ENCODE peak calls at places on chromosomes 16 and 17, in ten cellular contexts. T is cardiac fibroblast, E is mesendoderm, R is GM23338, Z is heart right ventricle, D is tibial artery, Q is mucosa of descending colon, O is heart left ventricle, W is psoas muscle, H is GM12865. C is an unnamed sample.

GRCh38 chr17:60170835-60171752 is 21.3 kb downstream of the CA4 start:
- DNase-seq in T (no peak), E (no peak), R (no peak), Z (no peak), D (no peak), Q (no peak), O (no peak), W (no peak), H (no peak), C (no peak)

GRCh38 chr16:67441289-67441753 is 10.4 kb downstream of the HSD11B2 start:
- DNase-seq in T (no peak), E (no peak), R (no peak), Z (peak), D (no peak), Q (peak), O (peak), W (peak), H (no peak), C (peak)

GRCh38 chr16:27450836-27451341 is 48.9 kb downstream of the IL21R start:
- DNase-seq in T (peak), E (no peak), R (no peak), Z (no peak), D (no peak), Q (no peak), O (no peak), W (no peak), H (peak), C (no peak)

GRCh38 chr16:85553436-85554113 is 59.5 kb upstream of the GSE1 start:
- DNase-seq in T (peak), E (peak), R (peak), Z (peak), D (peak), Q (peak), O (peak), W (peak), H (peak), C (peak)

GRCh38 chr17:17748604-17749003 is 67.3 kb downstream of the RAI1 start:
- DNase-seq in T (no peak), E (no peak), R (no peak), Z (no peak), D (no peak), Q (no peak), O (no peak), W (no peak), H (no peak), C (no peak)

GRCh38 chr17:4329838-4330237 is 36.6 kb downstream of the UBE2G1 start:
- DNase-seq in T (peak), E (peak), R (no peak), Z (no peak), D (no peak), Q (no peak), O (no peak), W (no peak), H (no peak), C (no peak)

GRCh38 chr16:59886021-59886420 is 1151.9 kb upstream of the GOT2 start:
- DNase-seq in T (peak), E (no peak), R (no peak), Z (peak), D (peak), Q (peak), O (peak), W (peak), H (no peak), C (no peak)

GRCh38 chr17:55420776-55421178 is 858 bp downstream of the MMD start:
- DNase-seq in T (no peak), E (peak), R (peak), Z (peak), D (peak), Q (peak), O (peak), W (peak), H (peak), C (peak)

GRCh38 chr17:70365098-70365583 is 195.8 kb downstream of the KCNJ2 start:
- DNase-seq in T (peak), E (peak), R (no peak), Z (no peak), D (no peak), Q (no peak), O (no peak), W (no peak), H (peak), C (no peak)

GRCh38 chr16:1188781-1189189 is 35.9 kb downstream of the CACNA1H start:
- DNase-seq in T (peak), E (peak), R (peak), Z (peak), D (no peak), Q (peak), O (peak), W (peak), H (peak), C (no peak)

GRCh38 chr17:10547351-10547750 is 2.1 kb downstream of the MYH2 start:
- DNase-seq in T (no peak), E (no peak), R (no peak), Z (no peak), D (no peak), Q (no peak), O (no peak), W (no peak), H (no peak), C (no peak)

GRCh38 chr16:22900863-22901262 is 86.9 kb downstream of the HS3ST2 start:
- DNase-seq in T (no peak), E (no peak), R (no peak), Z (no peak), D (no peak), Q (no peak), O (no peak), W (no peak), H (no peak), C (no peak)

GRCh38 chr16:1279081-1279944 is 23.4 kb downstream of the TPSD1 start:
- DNase-seq in T (no peak), E (no peak), R (no peak), Z (no peak), D (no peak), Q (no peak), O (no peak), W (no peak), H (no peak), C (no peak)

GRCh38 chr17:58279016-58279671 is 1.6 kb downstream of the MPO start:
- DNase-seq in T (peak), E (no peak), R (peak), Z (peak), D (no peak), Q (peak), O (peak), W (peak), H (no peak), C (peak)

GRCh38 chr17:55549140-55549539 is 37.9 kb upstream of the SMIM36 start:
- DNase-seq in T (peak), E (peak), R (peak), Z (no peak), D (no peak), Q (no peak), O (no peak), W (no peak), H (peak), C (no peak)

GRCh38 chr17:20996724-20997615 is 45.8 kb downstream of the USP22 start:
- DNase-seq in T (no peak), E (no peak), R (no peak), Z (no peak), D (no peak), Q (no peak), O (no peak), W (no peak), H (no peak), C (no peak)

GRCh38 chr16:84605339-84605848 is 12.5 kb downstream of the COTL1 start:
- DNase-seq in T (no peak), E (no peak), R (no peak), Z (no peak), D (no peak), Q (no peak), O (no peak), W (no peak), H (no peak), C (no peak)

GRCh38 chr16:74192281-74192680 is 104.3 kb upstream of the PSMD7 start:
- DNase-seq in T (no peak), E (peak), R (no peak), Z (no peak), D (no peak), Q (no peak), O (no peak), W (no peak), H (no peak), C (no peak)

GRCh38 chr17:28925912-28926365 is 23.1 kb upstream of the DHRS13 start:
- DNase-seq in T (peak), E (no peak), R (no peak), Z (no peak), D (no peak), Q (no peak), O (no peak), W (no peak), H (peak), C (no peak)

GRCh38 chr16:88800277-88800592 is 3.4 kb upstream of the CDT1 start:
- DNase-seq in T (no peak), E (no peak), R (no peak), Z (no peak), D (no peak), Q (no peak), O (no peak), W (no peak), H (no peak), C (no peak)

GRCh38 chr16:88798772-88799455 is 4.7 kb upstream of the CDT1 start:
- DNase-seq in T (no peak), E (no peak), R (no peak), Z (no peak), D (no peak), Q (no peak), O (no peak), W (no peak), H (peak), C (no peak)

GRCh38 chr16:88799569-88800276 is 3.9 kb upstream of the CDT1 start:
- DNase-seq in T (no peak), E (no peak), R (no peak), Z (no peak), D (no peak), Q (no peak), O (no peak), W (no peak), H (no peak), C (no peak)

GRCh38 chr16:88796278-88796677 is 7.3 kb upstream of the CDT1 start:
- DNase-seq in T (no peak), E (no peak), R (no peak), Z (no peak), D (no peak), Q (no peak), O (no peak), W (no peak), H (no peak), C (no peak)

DNA sequence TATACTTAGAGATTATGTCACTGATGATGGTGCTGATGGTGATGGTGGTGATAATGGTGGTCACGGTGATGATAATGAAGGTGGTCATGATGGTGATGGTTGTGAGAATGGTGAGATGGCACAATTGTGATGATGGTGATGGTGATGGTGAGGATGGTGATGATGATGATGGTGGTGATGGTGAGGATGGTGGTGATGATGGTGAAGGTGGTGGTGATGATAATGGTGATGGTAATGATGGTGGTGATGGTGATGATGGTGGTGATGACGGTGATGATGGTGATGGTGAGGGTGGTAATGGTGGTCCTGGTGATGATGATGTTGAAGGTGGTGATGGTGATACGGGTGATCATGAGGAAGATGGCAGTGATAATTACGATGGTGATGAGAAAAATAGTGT is 5.5 kb upstream of the CDT1 start:
- DNase-seq in T (no peak), E (no peak), R (no peak), Z (no peak), D (no peak), Q (no peak), O (no peak), W (no peak), H (no peak), C (no peak)
- H3K4me3 ChIP-seq in T (no peak), E (no peak), R (no peak), Z (no peak), D (no peak), Q (no peak), O (no peak), W (no peak), H (no peak), C (no peak)

GRCh38 chr17:61395409-61395982 is 4.1 kb upstream of the TBX2 start:
- DNase-seq in T (no peak), E (no peak), R (peak), Z (no peak), D (no peak), Q (no peak), O (no peak), W (no peak), H (no peak), C (no peak)

GRCh38 chr17:61397086-61397842 is 2.4 kb upstream of the TBX2 start:
- DNase-seq in T (peak), E (peak), R (peak), Z (no peak), D (no peak), Q (no peak), O (no peak), W (no peak), H (no peak), C (peak)

GRCh38 chr17:61394630-61395408 is 4.8 kb upstream of the TBX2 start:
- DNase-seq in T (peak), E (no peak), R (no peak), Z (no peak), D (no peak), Q (no peak), O (no peak), W (no peak), H (peak), C (no peak)

GRCh38 chr17:61395983-61396585 is 3.6 kb upstream of the TBX2 start:
- DNase-seq in T (peak), E (no peak), R (peak), Z (peak), D (no peak), Q (no peak), O (no peak), W (no peak), H (no peak), C (no peak)

GRCh38 chr17:61396586-61397085 is 3.0 kb upstream of the TBX2 start:
- DNase-seq in T (peak), E (no peak), R (no peak), Z (no peak), D (no peak), Q (no peak), O (no peak), W (no peak), H (no peak), C (peak)
- H3K4me3 ChIP-seq in T (peak), E (no peak), R (peak), Z (peak), D (peak), Q (no peak), O (peak), W (peak), H (no peak), C (peak)

DNA sequence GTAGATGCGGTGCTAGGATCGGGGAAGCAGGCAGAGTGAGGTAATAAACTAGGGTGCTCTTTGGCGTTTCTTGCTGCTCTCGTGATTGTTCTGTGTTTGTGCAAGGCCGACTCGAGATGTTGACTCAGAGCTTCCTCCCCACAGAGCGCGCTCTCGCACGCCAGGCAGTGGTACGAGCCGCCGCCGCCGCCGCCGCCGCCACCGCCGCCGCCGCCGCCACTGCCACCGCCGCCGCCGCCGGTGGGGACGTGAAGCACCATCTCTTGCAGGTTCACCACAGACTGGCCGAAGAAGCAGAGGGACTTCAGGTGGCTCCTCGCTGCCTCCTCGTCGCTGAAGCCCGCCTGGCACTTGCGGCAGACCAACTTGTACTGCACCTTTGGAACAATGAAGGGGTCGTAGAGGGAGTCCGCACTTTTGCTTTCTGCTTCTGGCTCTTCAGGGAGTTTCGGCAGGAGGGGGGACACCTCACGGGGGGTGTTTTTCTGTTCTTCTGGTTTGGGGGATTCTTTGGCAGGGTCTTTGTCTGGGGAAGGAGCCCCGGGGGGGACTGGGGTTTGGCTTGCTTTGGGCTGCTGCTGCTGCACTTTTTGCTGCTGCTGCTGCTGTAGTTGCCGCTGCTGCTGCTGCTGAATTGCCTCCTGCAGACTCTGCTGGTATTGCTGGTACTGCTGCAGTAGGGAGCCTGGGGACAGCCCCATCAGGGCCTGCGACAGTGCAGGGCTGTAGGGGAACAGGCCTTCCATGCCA is 260.2 kb downstream of the ZFHX3 start:
- DNase-seq in T (peak), E (peak), R (peak), Z (peak), D (peak), Q (peak), O (peak), W (peak), H (peak), C (peak)
- H3K4me3 ChIP-seq in T (peak), E (peak), R (peak), Z (no peak), D (peak), Q (no peak), O (peak), W (peak), H (peak), C (peak)

DNA sequence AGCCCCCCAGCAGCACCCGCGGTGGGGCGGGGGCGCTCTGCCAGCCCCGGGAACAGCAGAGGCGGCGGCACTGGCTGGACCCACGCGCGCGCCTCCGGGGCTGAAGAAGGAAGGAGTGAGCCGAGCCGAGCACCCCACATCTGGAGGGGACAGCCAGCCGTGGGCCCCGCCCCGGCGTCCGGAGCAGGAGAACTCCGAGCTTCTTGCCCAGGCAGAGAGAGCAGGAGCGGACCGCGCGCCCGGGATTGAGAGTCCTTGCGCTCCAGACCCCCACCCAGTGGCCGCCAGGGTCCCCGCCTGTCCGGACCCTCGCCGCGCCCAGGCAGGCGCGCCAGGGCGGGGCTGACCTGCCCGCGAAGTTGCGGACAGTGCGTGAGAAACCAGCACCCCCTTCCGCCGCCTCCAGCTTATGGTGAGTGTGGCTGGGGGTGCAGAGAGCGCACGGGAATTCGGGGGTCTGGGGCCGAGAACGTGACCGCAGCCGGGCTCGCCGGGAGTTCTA is 921.9 kb upstream of the EEF2KMT start:
- DNase-seq in T (no peak), E (peak), R (peak), Z (no peak), D (no peak), Q (no peak), O (no peak), W (no peak), H (no peak), C (no peak)
- H3K4me3 ChIP-seq in T (no peak), E (no peak), R (peak), Z (no peak), D (no peak), Q (no peak), O (no peak), W (no peak), H (no peak), C (no peak)

DNA sequence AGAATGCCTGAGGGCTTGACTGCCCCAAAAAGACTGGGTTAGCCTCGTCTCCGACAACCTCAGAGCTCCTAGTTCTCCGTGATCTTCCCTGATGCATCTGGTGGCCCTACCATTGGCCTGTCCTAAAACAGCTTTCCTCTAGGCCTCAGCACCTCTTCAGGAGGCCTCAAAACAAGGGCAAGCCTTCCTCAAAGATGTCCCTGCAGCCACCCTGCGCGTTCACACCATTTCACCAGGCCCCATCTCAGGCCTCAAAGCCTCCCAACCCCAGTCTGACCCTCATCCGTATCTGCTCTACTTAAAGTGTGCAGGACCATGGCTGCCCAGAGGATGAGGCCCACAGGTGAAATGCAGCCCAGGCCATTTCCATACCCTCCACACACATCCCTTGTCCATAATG is 7.4 kb downstream of the ALOXE3 start:
- DNase-seq in T (no peak), E (no peak), R (no peak), Z (no peak), D (no peak), Q (no peak), O (no peak), W (no peak), H (no peak), C (no peak)
- H3K4me3 ChIP-seq in T (no peak), E (no peak), R (peak), Z (no peak), D (no peak), Q (no peak), O (no peak), W (no peak), H (no peak), C (no peak)

DNA sequence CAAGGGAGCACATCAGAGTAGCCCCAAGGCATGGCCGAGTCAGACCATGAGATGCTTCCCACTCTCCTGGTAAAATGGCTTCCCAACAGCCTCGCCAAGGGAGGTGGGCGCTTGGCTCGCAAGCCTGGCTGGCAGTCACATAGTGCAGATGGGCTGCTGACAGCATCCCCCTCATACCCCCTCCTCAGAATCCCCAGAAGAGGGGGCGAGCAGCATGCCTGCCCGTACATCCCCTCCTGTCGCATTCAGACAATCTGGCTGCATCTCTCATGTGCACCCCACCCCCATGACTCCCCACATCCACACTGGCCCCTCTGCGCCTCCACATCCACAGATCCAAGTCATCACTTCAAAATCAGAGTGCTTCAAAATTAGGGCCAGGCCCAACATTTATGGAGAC is 54.0 kb upstream of the CES5A start:
- DNase-seq in T (no peak), E (no peak), R (no peak), Z (no peak), D (no peak), Q (no peak), O (no peak), W (no peak), H (no peak), C (peak)
- H3K4me3 ChIP-seq in T (no peak), E (no peak), R (no peak), Z (no peak), D (no peak), Q (no peak), O (no peak), W (no peak), H (no peak), C (no peak)

GRCh38 chr17:80909635-80910034 is 82.0 kb upstream of the CHMP6 start:
- DNase-seq in T (no peak), E (no peak), R (no peak), Z (no peak), D (no peak), Q (no peak), O (no peak), W (no peak), H (peak), C (no peak)
- H3K4me3 ChIP-seq in T (no peak), E (no peak), R (no peak), Z (no peak), D (no peak), Q (no peak), O (no peak), W (no peak), H (peak), C (no peak)

C was measured in upper lobe of left lung.